ENCODE peak calls at places on chromosome 17, in four cellular contexts. X, K, R and D are unnamed samples.

GRCh38 chr17:31680126-31680525 is 178.9 kb downstream of the COPRS start:
- DNase-seq in R (no peak), X (no peak), K (no peak), D (no peak)

GRCh38 chr17:74527081-74527480 is 4.2 kb downstream of the CD300LB start:
- DNase-seq in X (no peak), R (no peak), K (no peak), D (no peak)

GRCh38 chr17:61245706-61246135 is 153.9 kb upstream of the TBX2 start:
- DNase-seq in X (no peak), K (no peak), R (no peak), D (no peak)

GRCh38 chr17:47941998-47942490 is 673 bp downstream of the PNPO start:
- DNase-seq in R (no peak), K (no peak), X (no peak), D (no peak)

GRCh38 chr17:83122834-83123233 is 43.4 kb downstream of the METRNL start:
- DNase-seq in X (no peak), R (peak; percentile 13), K (no peak), D (no peak)

GRCh38 chr17:1108810-1109605 is 70.8 kb downstream of the ABR start:
- DNase-seq in R (peak; percentile 73), X (peak; percentile 34), K (peak; percentile 28), D (peak; percentile 72)

GRCh38 chr17:77572851-77573250 is 385.7 kb upstream of the TNRC6C start:
- DNase-seq in X (no peak), R (no peak), K (peak; percentile 38), D (no peak)

GRCh38 chr17:2433696-2434095 is 32.8 kb upstream of the MNT start:
- DNase-seq in K (peak; percentile 18), X (no peak), R (no peak), D (no peak)

GRCh38 chr17:77786740-77787505 is 171.6 kb upstream of the TNRC6C start:
- DNase-seq in X (no peak), R (no peak), K (no peak), D (no peak)

GRCh38 chr17:40348562-40349476 is 15.7 kb downstream of the GJD3 start:
- DNase-seq in K (no peak), R (no peak), X (peak; percentile 51), D (no peak)

GRCh38 chr17:19024101-19025078 is 19.8 kb upstream of the FAM83G start:
- DNase-seq in X (no peak), K (no peak), R (no peak), D (no peak)

GRCh38 chr17:72173475-72174116 is 52.8 kb downstream of the SOX9 start:
- DNase-seq in R (no peak), K (no peak), X (no peak), D (no peak)

GRCh38 chr17:2892305-2892971 is 96.2 kb downstream of the RAP1GAP2 start:
- DNase-seq in K (peak; percentile 99), R (no peak), X (no peak), D (no peak)

GRCh38 chr17:28552201-28552999 is at the start of gene UNC119:
- DNase-seq in R (peak; percentile 85), X (peak; percentile 76), K (peak; percentile 71), D (peak; percentile 73)

GRCh38 chr17:38550661-38551060 is 55.1 kb downstream of the SRCIN1 start:
- DNase-seq in K (peak; percentile 87), X (peak; percentile 75), R (no peak), D (no peak)

GRCh38 chr17:47810200-47810821 is 11.3 kb downstream of the OSBPL7 start:
- DNase-seq in R (peak; percentile 25), K (peak; percentile 91), X (peak; percentile 54), D (no peak)

GRCh38 chr17:38908676-38909181 is 16.7 kb upstream of the LASP1NB start:
- DNase-seq in K (no peak), X (no peak), R (peak; percentile 61), D (no peak)

GRCh38 chr17:80111702-80112470 is 10.5 kb downstream of the GAA start:
- DNase-seq in X (no peak), R (no peak), K (no peak), D (no peak)

GRCh38 chr17:55540414-55541091 is 29.3 kb upstream of the SMIM36 start:
- DNase-seq in X (no peak), R (no peak), K (peak; percentile 74), D (no peak)

GRCh38 chr17:8223356-8224063 is 13.1 kb upstream of the AURKB start:
- DNase-seq in X (peak; percentile 38), R (peak; percentile 72), K (no peak), D (peak; percentile 58)

GRCh38 chr17:38893612-38894011 is 23.8 kb downstream of the LASP1 start:
- DNase-seq in R (no peak), X (no peak), K (no peak), D (no peak)

GRCh38 chr17:62179525-62180161 is 114.6 kb upstream of the MED13 start:
- DNase-seq in K (peak; percentile 98), R (no peak), X (peak; percentile 63), D (no peak)

GRCh38 chr17:13843862-13844640 is 225.3 kb upstream of the COX10 start:
- DNase-seq in R (no peak), X (no peak), K (no peak), D (no peak)

GRCh38 chr17:10879110-10879509 is 41.2 kb upstream of the PIRT start:
- DNase-seq in R (no peak), K (no peak), X (no peak), D (no peak)

GRCh38 chr17:49111934-49112333 is 20.6 kb upstream of the B4GALNT2 start:
- DNase-seq in R (no peak), K (no peak), X (no peak), D (no peak)

GRCh38 chr17:42276359-42276608 is at the start of gene STAT5B:
- DNase-seq in X (peak; percentile 73), K (peak; percentile 27), R (peak; percentile 83), D (peak; percentile 74)

GRCh38 chr17:43308999-43309398 is 75.2 kb upstream of the RNU2-1 start:
- DNase-seq in K (no peak), R (peak; percentile 10), X (no peak), D (no peak)

GRCh38 chr17:61744804-61745203 is 118.5 kb downstream of the BRIP1 start:
- DNase-seq in R (no peak), X (no peak), K (no peak), D (no peak)

GRCh38 chr17:40095944-40096791 is 4.2 kb downstream of the NR1D1 start:
- DNase-seq in R (no peak), K (peak; percentile 46), X (no peak), D (peak; percentile 98)

GRCh38 chr17:72419866-72420774 is 299.3 kb downstream of the SOX9 start:
- DNase-seq in K (peak; percentile 99), R (no peak), X (no peak), D (no peak)

GRCh38 chr17:32870969-32871368 is 6.0 kb downstream of the MYO1D start:
- DNase-seq in K (no peak), X (no peak), R (no peak), D (no peak)

GRCh38 chr17:16474012-16474725 is 17.8 kb downstream of the LRRC75A start:
- DNase-seq in R (no peak), X (no peak), K (peak; percentile 27), D (no peak)